ENCODE peak calls at places on chromosomes 7 and 10, in five cellular contexts. One of them, this sample, is unnamed.

GRCh38 chr7:91299952-91300775 is 35.9 kb downstream of the FZD1 start:
- DNase-seq in Peyer's patch: no peak
- DNase-seq in stomach: no peak
- DNase-seq in HCT116: no peak
- DNase-seq in tibial nerve: no peak
- DNase-seq in this sample: no peak

GRCh38 chr10:128274938-128275337 is 148.7 kb upstream of the MKI67 start:
- DNase-seq in Peyer's patch: no peak
- DNase-seq in stomach: no peak
- DNase-seq in HCT116: no peak
- DNase-seq in tibial nerve: peak; percentile 55
- DNase-seq in this sample: no peak

GRCh38 chr7:129773328-129773731 is 161.8 kb downstream of the NRF1 start:
- DNase-seq in Peyer's patch: no peak
- DNase-seq in stomach: no peak
- DNase-seq in HCT116: no peak
- DNase-seq in tibial nerve: no peak
- DNase-seq in this sample: no peak

GRCh38 chr10:132253092-132253687 is 54.6 kb downstream of the STK32C start:
- DNase-seq in Peyer's patch: no peak
- DNase-seq in stomach: no peak
- DNase-seq in HCT116: no peak
- DNase-seq in tibial nerve: no peak
- DNase-seq in this sample: no peak

GRCh38 chr10:130926442-130926841 is 385.1 kb downstream of the TCERG1L start:
- DNase-seq in Peyer's patch: no peak
- DNase-seq in stomach: no peak
- DNase-seq in HCT116: no peak
- DNase-seq in tibial nerve: no peak
- DNase-seq in this sample: peak; percentile 52

GRCh38 chr7:151934584-151934983 is 21.7 kb upstream of the GALNTL5 start:
- DNase-seq in Peyer's patch: peak; percentile 50
- DNase-seq in stomach: no peak
- DNase-seq in HCT116: no peak
- DNase-seq in tibial nerve: no peak
- DNase-seq in this sample: no peak

GRCh38 chr7:136884492-136884891 is 16.0 kb downstream of the CHRM2 start:
- DNase-seq in Peyer's patch: no peak
- DNase-seq in stomach: no peak
- DNase-seq in HCT116: no peak
- DNase-seq in tibial nerve: no peak
- DNase-seq in this sample: no peak

GRCh38 chr7:142739927-142740492 is 9.3 kb upstream of the PRSS1 start:
- DNase-seq in Peyer's patch: peak; percentile 47
- DNase-seq in stomach: no peak
- DNase-seq in HCT116: peak; percentile 1
- DNase-seq in tibial nerve: no peak
- DNase-seq in this sample: no peak

GRCh38 chr10:50452603-50453002 is 171.2 kb downstream of the SGMS1 start:
- DNase-seq in Peyer's patch: no peak
- DNase-seq in stomach: no peak
- DNase-seq in HCT116: no peak
- DNase-seq in tibial nerve: no peak
- DNase-seq in this sample: no peak

GRCh38 chr10:1328951-1329614 is 272.9 kb downstream of the WDR37 start:
- DNase-seq in Peyer's patch: no peak
- DNase-seq in stomach: no peak
- DNase-seq in HCT116: no peak
- DNase-seq in tibial nerve: no peak
- DNase-seq in this sample: no peak

GRCh38 chr10:93435621-93436385 is 46.3 kb downstream of the MYOF start:
- DNase-seq in Peyer's patch: no peak
- DNase-seq in stomach: no peak
- DNase-seq in HCT116: no peak
- DNase-seq in tibial nerve: no peak
- DNase-seq in this sample: no peak

GRCh38 chr10:101775273-101776131 is at the start of gene FGF8:
- DNase-seq in Peyer's patch: no peak
- DNase-seq in stomach: peak; percentile 20
- DNase-seq in HCT116: no peak
- DNase-seq in tibial nerve: no peak
- DNase-seq in this sample: no peak

GRCh38 chr7:126501617-126502016 is 751.1 kb downstream of the GRM8 start:
- DNase-seq in Peyer's patch: no peak
- DNase-seq in stomach: no peak
- DNase-seq in HCT116: no peak
- DNase-seq in tibial nerve: no peak
- DNase-seq in this sample: no peak

GRCh38 chr7:56092789-56093531 is at the start of gene PHKG1:
- DNase-seq in Peyer's patch: no peak
- DNase-seq in stomach: peak; percentile 84
- DNase-seq in HCT116: no peak
- DNase-seq in tibial nerve: peak; percentile 56
- DNase-seq in this sample: no peak

GRCh38 chr10:14460447-14460846 is 129.7 kb upstream of the FRMD4A start:
- DNase-seq in Peyer's patch: no peak
- DNase-seq in stomach: no peak
- DNase-seq in HCT116: no peak
- DNase-seq in tibial nerve: no peak
- DNase-seq in this sample: no peak

GRCh38 chr7:139682136-139683013 is 95.4 kb downstream of the HIPK2 start:
- DNase-seq in Peyer's patch: no peak
- DNase-seq in stomach: no peak
- DNase-seq in HCT116: peak; percentile 61
- DNase-seq in tibial nerve: no peak
- DNase-seq in this sample: no peak

GRCh38 chr7:155071121-155071651 is 1.1 kb downstream of the HTR5A start:
- DNase-seq in Peyer's patch: no peak
- DNase-seq in stomach: no peak
- DNase-seq in HCT116: no peak
- DNase-seq in tibial nerve: no peak
- DNase-seq in this sample: no peak

GRCh38 chr7:22802426-22802825 is 20.2 kb downstream of the TOMM7 start:
- DNase-seq in Peyer's patch: no peak
- DNase-seq in stomach: no peak
- DNase-seq in HCT116: no peak
- DNase-seq in tibial nerve: no peak
- DNase-seq in this sample: no peak

GRCh38 chr10:6148251-6148691 is 54.5 kb upstream of the PFKFB3 start:
- DNase-seq in Peyer's patch: peak; percentile 62
- DNase-seq in stomach: no peak
- DNase-seq in HCT116: no peak
- DNase-seq in tibial nerve: no peak
- DNase-seq in this sample: no peak

GRCh38 chr10:14953452-14954000 is 370 bp downstream of the DCLRE1C start:
- DNase-seq in Peyer's patch: no peak
- DNase-seq in stomach: peak; percentile 51
- DNase-seq in HCT116: peak; percentile 22
- DNase-seq in tibial nerve: peak; percentile 28
- DNase-seq in this sample: no peak

GRCh38 chr7:112930787-112931186 is 140.6 kb upstream of the TMEM168 start:
- DNase-seq in Peyer's patch: no peak
- DNase-seq in stomach: no peak
- DNase-seq in HCT116: no peak
- DNase-seq in tibial nerve: no peak
- DNase-seq in this sample: no peak

GRCh38 chr10:74913321-74913980 is 87.1 kb downstream of the KAT6B start:
- DNase-seq in Peyer's patch: no peak
- DNase-seq in stomach: no peak
- DNase-seq in HCT116: no peak
- DNase-seq in tibial nerve: no peak
- DNase-seq in this sample: no peak

GRCh38 chr10:8052344-8052969 is 2.0 kb upstream of the GATA3 start:
- DNase-seq in Peyer's patch: no peak
- DNase-seq in stomach: no peak
- DNase-seq in HCT116: no peak
- DNase-seq in tibial nerve: no peak
- DNase-seq in this sample: no peak

GRCh38 chr10:48623607-48624132 is 18.8 kb upstream of the ARHGAP22 start:
- DNase-seq in Peyer's patch: no peak
- DNase-seq in stomach: no peak
- DNase-seq in HCT116: no peak
- DNase-seq in tibial nerve: no peak
- DNase-seq in this sample: no peak

GRCh38 chr7:100655908-100656674 is at the start of gene ACTL6B:
- DNase-seq in Peyer's patch: no peak
- DNase-seq in stomach: peak; percentile 59
- DNase-seq in HCT116: no peak
- DNase-seq in tibial nerve: no peak
- DNase-seq in this sample: no peak

GRCh38 chr7:1678571-1679325 is 8.7 kb downstream of the ELFN1 start:
- DNase-seq in Peyer's patch: no peak
- DNase-seq in stomach: peak; percentile 14
- DNase-seq in HCT116: no peak
- DNase-seq in tibial nerve: no peak
- DNase-seq in this sample: no peak

DNA sequence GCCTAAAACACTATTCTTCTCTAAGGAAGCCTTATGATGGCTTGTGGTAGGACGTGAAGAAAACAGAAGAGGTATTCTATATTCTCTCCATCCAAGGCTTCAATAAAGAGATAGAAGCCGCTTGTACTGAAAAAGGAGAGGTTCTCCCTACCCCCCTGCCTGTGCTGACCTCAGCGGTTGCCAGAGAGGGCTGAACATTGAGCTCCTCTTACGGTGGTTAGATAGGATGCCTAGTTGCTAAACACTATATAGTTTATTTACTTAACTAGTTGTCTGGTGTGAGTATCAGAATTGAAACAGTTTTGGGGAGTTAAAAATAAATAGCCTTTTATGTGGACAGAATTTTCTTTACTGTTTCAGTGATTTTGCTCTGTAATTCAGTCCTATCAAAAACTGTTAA is 112.2 kb downstream of the TFPI2 start:
- DNase-seq in Peyer's patch: no peak
- DNase-seq in stomach: no peak
- DNase-seq in HCT116: no peak
- DNase-seq in tibial nerve: no peak
- DNase-seq in this sample: no peak
- H3K27me3 ChIP-seq in Peyer's patch: no peaks in the 10 kb centered on the region
- H3K27me3 ChIP-seq in stomach: no peaks in the 10 kb centered on the region
- H3K27me3 ChIP-seq in HCT116: no peaks in the 10 kb centered on the region
- H3K27me3 ChIP-seq in tibial nerve: no peaks in the 10 kb centered on the region
- H3K27me3 ChIP-seq in this sample: no peaks in the 10 kb centered on the region

GRCh38 chr7:130920122-130920521 is 186.1 kb upstream of the KLF14 start:
- DNase-seq in Peyer's patch: no peak
- DNase-seq in stomach: no peak
- DNase-seq in HCT116: no peak
- DNase-seq in tibial nerve: no peak
- DNase-seq in this sample: no peak

GRCh38 chr7:130921391-130922180 is 187.6 kb upstream of the KLF14 start:
- DNase-seq in Peyer's patch: peak; percentile 15
- DNase-seq in stomach: peak; percentile 64
- DNase-seq in HCT116: no peak
- DNase-seq in tibial nerve: peak; percentile 57
- DNase-seq in this sample: peak; percentile 89

GRCh38 chr7:130917669-130918128 is 183.7 kb upstream of the KLF14 start:
- DNase-seq in Peyer's patch: no peak
- DNase-seq in stomach: no peak
- DNase-seq in HCT116: no peak
- DNase-seq in tibial nerve: no peak
- DNase-seq in this sample: no peak

GRCh38 chr7:130919316-130920103 is 185.5 kb upstream of the KLF14 start:
- DNase-seq in Peyer's patch: no peak
- DNase-seq in stomach: no peak
- DNase-seq in HCT116: no peak
- DNase-seq in tibial nerve: no peak
- DNase-seq in this sample: no peak

DNA sequence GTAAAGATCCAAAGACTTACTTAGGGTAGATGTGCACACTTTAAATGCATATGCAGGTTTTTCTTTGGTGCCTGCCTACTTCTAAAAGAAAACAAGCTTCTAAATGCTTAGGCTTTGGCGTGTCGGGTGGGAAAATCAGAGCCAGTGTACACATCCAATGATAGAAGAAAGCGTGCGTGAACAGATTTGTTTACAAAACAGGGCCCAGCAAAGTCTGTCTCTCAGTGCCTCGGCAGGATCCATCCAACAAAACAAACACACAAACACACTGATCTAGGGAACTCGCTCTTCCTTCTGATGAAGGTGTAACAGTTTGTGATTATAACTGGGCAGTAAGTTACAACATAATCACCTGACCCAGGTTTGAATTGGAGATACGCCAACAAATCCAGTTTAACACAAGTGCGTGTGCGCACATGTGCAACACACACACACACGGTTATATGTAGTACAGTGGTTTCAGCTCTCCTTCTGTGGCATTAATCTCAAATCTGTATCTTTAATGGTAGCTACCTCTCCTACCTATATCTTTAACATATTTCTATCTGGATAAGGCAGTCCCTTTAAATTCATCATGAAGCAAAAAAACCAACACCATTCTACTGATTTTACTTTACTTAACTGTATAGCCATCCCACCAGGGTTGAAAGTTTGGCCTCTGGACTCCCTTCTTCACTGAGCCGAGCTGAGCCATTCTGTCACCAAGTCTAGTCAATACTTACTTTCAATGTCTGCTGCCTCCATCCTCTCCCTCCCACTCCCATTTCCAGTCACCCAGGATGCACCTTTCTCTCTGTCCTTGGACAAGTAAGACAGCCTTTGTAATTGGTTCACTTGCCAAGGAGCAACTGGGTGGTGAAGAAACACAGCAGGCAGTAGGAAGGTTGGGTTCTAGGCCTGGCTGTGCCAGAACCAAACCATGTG is 184.4 kb upstream of the KLF14 start:
- DNase-seq in Peyer's patch: no peak
- DNase-seq in stomach: no peak
- DNase-seq in HCT116: no peak
- DNase-seq in tibial nerve: no peak
- DNase-seq in this sample: no peak
- TF ChIP-seq POLR2A in Peyer's patch: peak; percentile 30
- TF ChIP-seq POLR2A in stomach: no peak
- TF ChIP-seq POLR2A in HCT116: no peak
- TF ChIP-seq POLR2A in tibial nerve: no peak
- TF ChIP-seq POLR2A in this sample: no peak

GRCh38 chr7:39306028-39306570 is 260.1 kb upstream of the YAE1 start:
- DNase-seq in Peyer's patch: no peak
- DNase-seq in stomach: no peak
- DNase-seq in HCT116: no peak
- DNase-seq in tibial nerve: no peak
- DNase-seq in this sample: no peak
- H3K27ac ChIP-seq in Peyer's patch: no peak overlapping the region
- H3K27ac ChIP-seq in stomach: no peak overlapping the region
- H3K27ac ChIP-seq in HCT116: no peak overlapping the region
- H3K27ac ChIP-seq in tibial nerve: no peak overlapping the region
- H3K27ac ChIP-seq in this sample: no peak overlapping the region

GRCh38 chr7:97021443-97022261 is 3.0 kb downstream of the DLX5 start:
- DNase-seq in Peyer's patch: no peak
- DNase-seq in stomach: no peak
- DNase-seq in HCT116: no peak
- DNase-seq in tibial nerve: no peak
- DNase-seq in this sample: peak; percentile 52
- H3K27me3 ChIP-seq in Peyer's patch: peaks cover 83% of the 10 kb centered on the region
- H3K27me3 ChIP-seq in stomach: peaks cover 100% of the 10 kb centered on the region
- H3K27me3 ChIP-seq in HCT116: peaks cover 21% of the 10 kb centered on the region
- H3K27me3 ChIP-seq in tibial nerve: peaks cover 100% of the 10 kb centered on the region
- H3K27me3 ChIP-seq in this sample: no peaks in the 10 kb centered on the region

GRCh38 chr10:115093286-115093775 is at the start of gene ATRNL1:
- DNase-seq in Peyer's patch: peak; percentile 22
- DNase-seq in stomach: no peak
- DNase-seq in HCT116: no peak
- DNase-seq in tibial nerve: no peak
- DNase-seq in this sample: no peak
- TF ChIP-seq POLR2A in Peyer's patch: no peak
- TF ChIP-seq POLR2A in stomach: no peak
- TF ChIP-seq POLR2A in HCT116: no peak
- TF ChIP-seq POLR2A in tibial nerve: no peak
- TF ChIP-seq POLR2A in this sample: no peak

GRCh38 chr7:74502216-74502891 is 48.6 kb downstream of the GTF2IRD1 start:
- DNase-seq in Peyer's patch: no peak
- DNase-seq in stomach: peak; percentile 82
- DNase-seq in HCT116: no peak
- DNase-seq in tibial nerve: no peak
- DNase-seq in this sample: no peak
- H3K27ac ChIP-seq in Peyer's patch: no peak overlapping the region
- H3K27ac ChIP-seq in stomach: peak overlapping the region; percentile 77
- H3K27ac ChIP-seq in HCT116: no peak overlapping the region
- H3K27ac ChIP-seq in tibial nerve: no peak overlapping the region
- H3K27ac ChIP-seq in this sample: no peak overlapping the region

This sample was measured in vagina.